ENCODE peak calls at places on chromosomes 4 and X, in seven cellular contexts. W is GM20000; A is WERI-Rb-1; S is stimulated activated CD8-positive, alpha-beta memory T cell treated with anti-CD3 and anti-CD28 coated beads, Interleukin-7, amount 100 ng/mL, for 1 hour; T is activated T-cell treated with anti-CD3 and anti-CD28 coated beads, Interleukin-2, amount 50 U/mL, for 4 hours; Z is naive thymus-derived CD4-positive, alpha-beta T cell; P is nucleus accumbens. L is an unnamed sample.

GRCh38 chrX:7574325-7574724 is 268.6 kb upstream of the VCX start:
- DNase-seq in W (no peak), A (no peak), S (no peak), T (no peak), Z (no peak), P (no peak), L (no peak)

GRCh38 chr4:167897116-167897515 is 195.2 kb upstream of the ANXA10 start:
- DNase-seq in W (no peak), A (peak), S (no peak), T (no peak), Z (no peak), P (no peak), L (no peak)

GRCh38 chrX:19739683-19740082 is 147.7 kb downstream of the SH3KBP1 start:
- DNase-seq in W (no peak), A (peak), S (no peak), T (peak), Z (no peak), P (peak), L (no peak)

GRCh38 chr4:188767496-188767895 is 628.3 kb downstream of the TRIML1 start:
- DNase-seq in W (no peak), A (no peak), S (no peak), T (no peak), Z (no peak), P (no peak), L (no peak)

GRCh38 chr4:91824773-91825172 is 479.0 kb upstream of the GRID2 start:
- DNase-seq in W (no peak), A (no peak), S (no peak), T (no peak), Z (no peak), P (no peak), L (no peak)

GRCh38 chr4:39039108-39039507 is 6.9 kb upstream of the TMEM156 start:
- DNase-seq in W (no peak), A (no peak), S (no peak), T (no peak), Z (no peak), P (no peak), L (no peak)

GRCh38 chrX:4182010-4182806 is 468.8 kb upstream of the PRKX start:
- DNase-seq in W (no peak), A (no peak), S (no peak), T (no peak), Z (no peak), P (no peak), L (no peak)

GRCh38 chrX:3711331-3711917 is 2.0 kb downstream of the PRKX start:
- DNase-seq in W (no peak), A (no peak), S (no peak), T (no peak), Z (no peak), P (no peak), L (no peak)

GRCh38 chrX:129791961-129792570 is 12.3 kb downstream of the SASH3 start:
- DNase-seq in W (no peak), A (no peak), S (no peak), T (no peak), Z (no peak), P (no peak), L (no peak)

GRCh38 chr4:184792950-184793555 is 32.7 kb downstream of the ACSL1 start:
- DNase-seq in W (no peak), A (no peak), S (no peak), T (peak), Z (no peak), P (peak), L (peak)

GRCh38 chrX:6707497-6707896 is 172.6 kb upstream of the VCX3A start:
- DNase-seq in W (no peak), A (no peak), S (no peak), T (no peak), Z (no peak), P (no peak), L (no peak)

L was measured in SIG-M5.